ENCODE peak calls at places on chromosomes 12 and 14, in ten cellular contexts. D is upper lobe of left lung, C is GM23248, R is fibroblast of lung, W is left lung, S is neural progenitor cell, Y is colonic mucosa, L is upper lobe of right lung, M is prostate gland, N is tibial nerve. V is an unnamed sample. For H3K4me1, the result is how much of the 10 kb centered on the place peaks cover.

GRCh38 chr12:127664901-127665300 is 602.1 kb upstream of the TMEM132C start:
- DNase-seq in W (no peak), Y (no peak), C (peak), N (no peak), M (no peak), S (no peak), L (no peak), D (no peak), R (peak), V (no peak)

GRCh38 chr12:47396902-47397663 is 308.7 kb downstream of the RPAP3 start:
- DNase-seq in Y (no peak), N (no peak), L (no peak), W (no peak), R (no peak), M (no peak), S (no peak), C (no peak), D (no peak), V (no peak)

GRCh38 chr12:107091381-107091780 is 2.0 kb downstream of the CRY1 start:
- DNase-seq in L (no peak), W (no peak), D (no peak), M (no peak), R (peak), S (no peak), C (peak), N (peak), Y (no peak), V (no peak)

GRCh38 chr14:68811161-68811560 is 18.3 kb upstream of the ZFP36L1 start:
- DNase-seq in W (no peak), D (no peak), R (no peak), Y (no peak), S (no peak), C (no peak), M (no peak), N (no peak), L (no peak), V (no peak)

GRCh38 chr12:116525418-116526001 is 33.7 kb upstream of the MAP1LC3B2 start:
- DNase-seq in W (no peak), N (peak), S (no peak), C (peak), R (peak), Y (peak), L (no peak), M (peak), D (no peak), V (no peak)

GRCh38 chr12:100698518-100698917 is 96.1 kb upstream of the ANO4 start:
- DNase-seq in S (no peak), M (no peak), N (no peak), L (no peak), W (no peak), Y (no peak), R (no peak), C (peak), D (no peak), V (no peak)

GRCh38 chr12:131883521-131883900 is 10.9 kb upstream of the ULK1 start:
- DNase-seq in L (no peak), S (no peak), W (no peak), N (no peak), D (no peak), C (no peak), Y (no peak), R (no peak), M (no peak), V (no peak)

GRCh38 chr12:25585021-25585523 is 32.0 kb upstream of the LMNTD1 start:
- DNase-seq in D (no peak), R (peak), N (peak), C (peak), W (no peak), Y (no peak), M (peak), S (no peak), L (no peak), V (no peak)

GRCh38 chr14:92783813-92784431 is 10.2 kb upstream of the GOLGA5 start:
- DNase-seq in C (peak), L (no peak), D (no peak), W (no peak), N (peak), M (peak), R (peak), Y (peak), S (peak), V (no peak)

GRCh38 chr12:99282670-99283069 is 364.9 kb upstream of the GARIN6 start:
- DNase-seq in C (no peak), S (no peak), L (no peak), M (no peak), Y (no peak), W (no peak), R (no peak), D (no peak), N (no peak), V (no peak)

GRCh38 chr12:92737855-92738850 is 35.4 kb downstream of the PLEKHG7 start:
- DNase-seq in W (no peak), S (no peak), L (no peak), C (no peak), M (no peak), Y (no peak), D (no peak), R (no peak), N (no peak), V (no peak)

GRCh38 chr12:92739099-92739498 is 36.3 kb downstream of the PLEKHG7 start:
- DNase-seq in C (peak), D (no peak), L (no peak), N (no peak), R (peak), M (no peak), W (no peak), Y (no peak), S (peak), V (no peak)

GRCh38 chr12:92736605-92737004 is 33.8 kb downstream of the PLEKHG7 start:
- DNase-seq in L (no peak), M (no peak), C (no peak), W (no peak), Y (no peak), N (no peak), S (no peak), R (no peak), D (no peak), V (no peak)

GRCh38 chr12:92730758-92731157 is 28.0 kb downstream of the PLEKHG7 start:
- DNase-seq in N (no peak), S (no peak), R (no peak), M (no peak), L (no peak), D (no peak), C (no peak), Y (no peak), W (no peak), V (no peak)

GRCh38 chr12:92735131-92735721 is 32.4 kb downstream of the PLEKHG7 start:
- DNase-seq in W (no peak), M (peak), S (no peak), D (no peak), R (peak), Y (no peak), L (no peak), C (peak), N (no peak), V (no peak)
- H3K4me1 ChIP-seq in W (under half), M (under half), S (under half), D (under half), R (under half), Y (under half), L (under half), C (under half), N (under half), V (under half)

GRCh38 chr12:77120695-77121094 is 55.3 kb upstream of the E2F7 start:
- DNase-seq in Y (no peak), R (peak), N (no peak), D (no peak), L (no peak), W (no peak), C (peak), S (no peak), M (no peak), V (no peak)
- H3K4me1 ChIP-seq in Y (under half), R (under half), N (under half), D (under half), L (under half), W (under half), C (half or more), S (under half), M (under half), V (under half)

DNA sequence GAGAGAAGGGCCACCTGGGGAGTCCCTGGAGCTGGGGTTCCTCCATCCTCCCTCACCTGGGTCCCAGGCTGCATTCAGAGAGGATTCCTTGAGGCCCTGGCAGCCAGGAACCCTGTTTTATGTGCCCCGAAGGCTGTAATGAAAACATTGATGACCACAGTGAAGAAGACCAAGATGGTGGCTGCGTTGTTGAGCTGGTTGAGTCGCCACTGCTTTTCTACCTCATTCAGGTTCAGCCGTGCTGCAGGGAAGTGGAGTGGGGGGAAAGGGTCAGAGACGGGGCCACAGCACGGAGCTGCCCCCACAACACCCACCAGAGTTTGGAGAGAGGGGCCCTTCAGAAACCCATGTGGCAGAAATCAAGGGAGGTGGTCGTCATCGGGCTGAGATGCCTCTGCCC is 98.1 kb downstream of the NINJ2 start:
- DNase-seq in Y (no peak), W (no peak), D (no peak), C (no peak), N (no peak), L (no peak), R (no peak), S (no peak), M (no peak), V (no peak)
- H3K4me1 ChIP-seq in Y (under half), W (under half), D (under half), C (under half), N (under half), L (under half), R (under half), S (under half), M (under half), V (under half)

GRCh38 chr12:108722992-108723766 is 8.1 kb downstream of the CORO1C start:
- DNase-seq in R (peak), N (peak), M (no peak), C (peak), W (no peak), Y (no peak), L (no peak), S (no peak), D (no peak), V (no peak)

GRCh38 chr12:108724054-108724889 is 7.0 kb downstream of the CORO1C start:
- DNase-seq in Y (no peak), W (no peak), N (peak), C (peak), L (no peak), S (no peak), D (no peak), R (peak), M (no peak), V (no peak)

GRCh38 chr12:108722463-108722862 is 8.9 kb downstream of the CORO1C start:
- DNase-seq in C (peak), M (no peak), D (no peak), N (no peak), W (no peak), S (no peak), L (no peak), Y (no peak), R (peak), V (no peak)

GRCh38 chr12:108721824-108722223 is 9.5 kb downstream of the CORO1C start:
- DNase-seq in C (no peak), W (no peak), R (no peak), L (no peak), N (no peak), M (no peak), Y (no peak), D (no peak), S (no peak), V (no peak)

DNA sequence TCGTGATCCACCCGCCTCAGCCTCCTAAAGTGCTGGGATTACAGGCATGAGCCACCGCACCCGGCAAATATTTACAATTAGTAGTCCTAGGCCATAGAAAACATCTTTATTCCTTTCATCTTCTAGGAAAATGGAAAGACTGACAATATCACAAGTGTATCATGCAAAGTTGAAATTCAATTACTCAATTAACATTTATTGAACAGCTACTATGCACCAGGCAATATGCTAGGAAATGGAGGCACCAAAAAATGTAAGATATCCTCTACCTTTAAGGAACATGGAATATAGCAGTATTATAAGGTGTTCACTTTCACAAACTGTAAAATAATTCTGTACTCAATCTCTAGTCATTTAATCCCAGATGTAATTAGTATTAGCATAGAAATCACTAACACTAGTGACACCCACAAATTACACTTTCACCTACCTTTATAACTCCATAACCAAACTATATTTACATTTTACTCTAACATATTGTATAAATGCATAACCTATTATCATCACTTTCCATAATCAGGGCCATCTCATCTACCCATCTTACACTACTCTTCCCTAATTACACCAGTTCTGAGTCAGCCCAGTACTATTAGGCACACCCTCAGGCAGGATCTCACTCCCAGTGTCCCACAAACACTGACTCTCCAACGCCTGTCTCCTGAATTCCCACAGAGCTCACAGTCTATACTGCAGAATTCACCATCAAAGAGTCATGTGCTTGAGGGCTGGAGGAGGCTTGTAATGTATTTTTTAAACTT is 10.4 kb downstream of the CORO1C start:
- DNase-seq in C (peak), D (no peak), Y (no peak), S (no peak), L (no peak), M (no peak), N (no peak), R (peak), W (no peak), V (no peak)
- H3K4me1 ChIP-seq in C (half or more), D (under half), Y (under half), S (under half), L (half or more), M (under half), N (under half), R (under half), W (under half), V (under half)

DNA sequence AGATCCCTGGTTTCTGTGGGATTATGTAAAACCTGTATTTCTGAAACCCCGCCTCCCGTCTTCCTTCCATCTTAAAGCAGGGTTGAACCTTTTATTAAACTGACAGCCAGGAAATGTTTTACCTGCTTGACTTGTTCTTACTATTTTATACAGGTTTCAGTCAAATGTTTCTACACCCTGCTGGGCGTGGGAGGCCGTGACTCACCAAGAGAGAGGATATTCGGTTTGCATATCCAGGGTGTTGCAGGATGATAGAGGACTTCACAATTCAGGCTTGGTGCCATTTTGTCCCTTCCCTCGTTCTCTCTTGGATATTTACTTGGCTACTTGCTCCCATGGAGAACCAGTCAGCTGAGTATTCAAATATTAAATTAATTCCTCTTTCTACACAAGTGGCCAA is 69.7 kb downstream of the ARF6 start:
- DNase-seq in C (peak), M (peak), L (peak), W (no peak), S (no peak), R (peak), N (no peak), Y (peak), D (no peak), V (no peak)
- H3K4me1 ChIP-seq in C (under half), M (under half), L (under half), W (under half), S (under half), R (under half), N (under half), Y (under half), D (under half), V (under half)

GRCh38 chr12:111412007-111412829 is 6.5 kb downstream of the SH2B3 start:
- DNase-seq in D (peak), S (peak), N (no peak), R (peak), M (no peak), Y (no peak), C (peak), L (no peak), W (no peak), V (no peak)
- H3K4me1 ChIP-seq in D (half or more), S (under half), N (under half), R (half or more), M (under half), Y (under half), C (half or more), L (half or more), W (under half), V (half or more)

GRCh38 chr12:32535260-32535999 is 136.1 kb downstream of the FGD4 start:
- DNase-seq in S (peak), L (peak), C (peak), M (peak), N (peak), R (peak), Y (peak), D (no peak), W (peak), V (no peak)
- H3K4me1 ChIP-seq in S (under half), L (half or more), C (under half), M (under half), N (under half), R (under half), Y (under half), D (under half), W (under half), V (under half)

DNA sequence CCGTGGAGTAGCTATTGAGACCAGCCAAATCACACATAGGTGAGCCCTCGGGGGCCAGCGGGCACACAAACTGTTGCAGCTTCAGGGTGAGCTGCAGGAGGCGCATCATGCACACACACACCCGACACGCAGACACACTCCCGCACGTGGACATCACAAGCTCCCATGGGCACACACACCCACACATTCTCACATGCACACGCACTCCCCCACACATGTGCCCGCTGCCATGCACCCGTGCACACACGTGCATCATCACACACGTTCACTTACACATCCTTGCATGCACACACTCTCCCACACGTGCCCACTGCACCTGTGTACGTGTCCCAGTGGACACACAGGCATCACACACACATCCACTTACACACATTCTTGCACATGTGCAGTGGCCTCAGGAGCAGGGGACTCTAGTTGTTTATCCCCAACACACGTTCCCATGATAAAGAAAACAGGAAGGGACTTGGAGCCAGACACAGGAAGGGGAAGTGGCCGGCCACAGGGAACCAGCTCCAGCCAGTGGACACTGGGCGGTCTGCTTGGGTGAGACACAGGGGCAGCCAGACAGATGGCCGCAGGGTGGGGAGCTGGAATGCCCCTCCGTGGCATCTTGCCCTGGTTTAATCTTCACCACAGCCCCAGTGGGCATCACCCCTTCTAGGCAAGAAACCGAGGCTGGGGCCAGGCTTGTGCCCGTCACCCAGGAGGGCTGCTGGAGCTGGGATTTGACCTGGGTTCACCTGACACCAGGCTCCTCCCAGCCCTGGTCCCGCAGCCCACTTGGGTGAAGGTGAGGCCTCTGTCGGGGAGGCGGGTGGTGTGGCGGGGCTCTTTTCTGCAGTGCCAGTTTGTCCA is 49.7 kb downstream of the CYP46A1 start:
- DNase-seq in C (no peak), S (no peak), L (peak), N (no peak), W (peak), R (no peak), M (no peak), D (peak), Y (no peak), V (no peak)
- H3K4me1 ChIP-seq in C (under half), S (under half), L (under half), N (under half), W (under half), R (under half), M (under half), D (half or more), Y (under half), V (under half)

GRCh38 chr12:32536000-32536345 is 136.6 kb downstream of the FGD4 start:
- DNase-seq in R (no peak), C (no peak), L (no peak), W (no peak), N (no peak), D (no peak), S (no peak), Y (no peak), M (no peak), V (no peak)
- H3K4me1 ChIP-seq in R (under half), C (under half), L (half or more), W (under half), N (under half), D (under half), S (under half), Y (under half), M (under half), V (under half)